ENCODE peak calls at places on chromosome 2, in four cellular contexts. N is H1, G is SK-N-SH, P is HepG2. T is an unnamed sample.

GRCh38 chr2:218721488-218721887 is 10.9 kb downstream of the TTLL4 start:
- DNase-seq in N (no peak), G (no peak), P (no peak), T (no peak)

GRCh38 chr2:226477221-226478120 is 322.1 kb downstream of the IRS1 start:
- DNase-seq in N (no peak), G (no peak), P (no peak), T (no peak)

GRCh38 chr2:26203906-26204305 is 31.0 kb downstream of the GAREM2 start:
- DNase-seq in N (no peak), G (no peak), P (no peak), T (no peak)

GRCh38 chr2:212147921-212148513 is 390.6 kb downstream of the ERBB4 start:
- DNase-seq in N (no peak), G (no peak), P (peak), T (no peak)

GRCh38 chr2:105432749-105433148 is 33.9 kb upstream of the FHL2 start:
- DNase-seq in N (no peak), G (no peak), P (no peak), T (no peak)

GRCh38 chr2:241659150-241659739 is 21.8 kb downstream of the ATG4B start:
- DNase-seq in N (peak), G (peak), P (peak), T (no peak)

GRCh38 chr2:236535024-236535423 is 34.6 kb upstream of the ACKR3 start:
- DNase-seq in N (no peak), G (no peak), P (no peak), T (no peak)

GRCh38 chr2:145760781-145761649 is 1241.1 kb upstream of the ZEB2 start:
- DNase-seq in N (no peak), G (no peak), P (peak), T (no peak)

GRCh38 chr2:26847663-26848335 is at the start of gene DPYSL5:
- DNase-seq in N (peak), G (peak), P (no peak), T (no peak)

GRCh38 chr2:7759898-7760297 is 842.7 kb downstream of the RNF144A start:
- DNase-seq in N (no peak), G (no peak), P (no peak), T (no peak)

GRCh38 chr2:231494669-231495068 is 30.4 kb upstream of the NCL start:
- DNase-seq in N (no peak), G (no peak), P (no peak), T (no peak)

GRCh38 chr2:239879423-239880084 is 145.6 kb downstream of the NDUFA10 start:
- DNase-seq in N (peak), G (peak), P (no peak), T (no peak)
- TF ChIP-seq TCF12 in N (no peak), G (no peak), P (no peak), T (no peak)

DNA sequence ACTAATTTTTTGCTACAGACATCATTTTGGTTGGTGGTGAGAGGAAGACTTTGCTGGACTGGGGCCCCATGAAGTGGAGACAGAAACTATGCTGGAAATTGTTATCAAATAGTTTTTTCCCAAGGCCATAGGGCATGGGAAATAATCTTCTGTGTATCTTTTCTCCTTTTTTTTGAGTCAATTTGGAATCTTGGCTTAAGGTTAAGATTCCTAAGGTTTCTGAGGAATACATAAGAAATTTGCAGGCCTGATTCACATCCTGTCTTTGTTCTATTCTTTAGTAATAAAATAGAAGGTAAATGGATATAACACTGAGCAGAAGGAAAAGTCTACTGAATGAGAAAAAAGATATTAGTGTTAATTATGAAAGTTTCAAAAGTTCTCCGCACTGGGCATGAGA is 16.6 kb downstream of the SMC6 start:
- DNase-seq in N (no peak), G (no peak), P (no peak), T (no peak)
- TF ChIP-seq TCF12 in N (no peak), G (peak), P (no peak), T (no peak)

GRCh38 chr2:186917866-186918265 is 68.9 kb upstream of the ZSWIM2 start:
- DNase-seq in N (no peak), G (no peak), P (no peak), T (no peak)

GRCh38 chr2:186911551-186912085 is 62.6 kb upstream of the ZSWIM2 start:
- DNase-seq in N (no peak), G (no peak), P (no peak), T (no peak)

GRCh38 chr2:186912979-186913378 is 64.0 kb upstream of the ZSWIM2 start:
- DNase-seq in N (no peak), G (no peak), P (no peak), T (no peak)

GRCh38 chr2:186910996-186911395 is 62.0 kb upstream of the ZSWIM2 start:
- DNase-seq in N (no peak), G (no peak), P (no peak), T (no peak)

GRCh38 chr2:186913870-186914269 is 64.9 kb upstream of the ZSWIM2 start:
- DNase-seq in N (no peak), G (no peak), P (no peak), T (peak)
- TF ChIP-seq TCF12 in N (no peak), G (no peak), P (no peak), T (no peak)

DNA sequence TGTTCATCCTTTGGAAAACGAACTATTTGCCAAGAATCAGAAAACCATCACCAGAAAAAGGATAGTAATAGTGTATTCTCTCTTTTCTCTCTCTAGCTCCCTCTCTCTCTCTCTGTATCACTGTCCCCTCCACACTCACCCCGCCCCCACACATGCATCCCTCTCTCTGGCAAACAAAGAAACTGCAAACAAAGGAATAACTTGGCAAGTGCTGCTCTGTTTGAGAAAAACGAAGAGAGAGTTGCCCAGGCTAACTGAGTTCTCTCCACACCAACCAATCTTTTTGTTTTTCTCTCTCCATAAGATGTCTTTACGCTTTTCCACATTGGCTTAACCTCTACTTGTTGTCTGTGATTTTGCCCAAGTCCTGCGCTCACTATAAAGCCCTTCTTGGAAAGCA is 316.2 kb downstream of the EPHA4 start:
- DNase-seq in N (no peak), G (no peak), P (no peak), T (no peak)
- TF ChIP-seq TCF12 in N (no peak), G (no peak), P (no peak), T (no peak)